ENCODE peak calls at places on chromosomes 11 and 22, in ten cellular contexts. One of them, this sample, is unnamed.

GRCh38 chr11:47107709-47108108 is 69.0 kb downstream of the ARFGAP2 start:
- DNase-seq in thoracic aorta: no peak
- DNase-seq in foreskin keratinocyte: no peak
- DNase-seq in cardiac muscle cell: no peak
- DNase-seq in transverse colon: no peak
- DNase-seq in mucosa of descending colon: no peak
- DNase-seq in cardiac fibroblast: no peak
- DNase-seq in fibroblast of villous mesenchyme: no peak
- DNase-seq in DND-41: no peak
- DNase-seq in kidney: no peak
- DNase-seq in this sample: no peak

GRCh38 chr11:12411395-12411794 is 34.0 kb downstream of the PARVA start:
- DNase-seq in thoracic aorta: no peak
- DNase-seq in foreskin keratinocyte: no peak
- DNase-seq in cardiac muscle cell: no peak
- DNase-seq in transverse colon: no peak
- DNase-seq in mucosa of descending colon: no peak
- DNase-seq in cardiac fibroblast: no peak
- DNase-seq in fibroblast of villous mesenchyme: no peak
- DNase-seq in DND-41: no peak
- DNase-seq in kidney: no peak
- DNase-seq in this sample: no peak

GRCh38 chr11:10899542-10899830 is 41.6 kb upstream of the ZBED5 start:
- DNase-seq in thoracic aorta: peak; percentile 20
- DNase-seq in foreskin keratinocyte: peak; percentile 100
- DNase-seq in cardiac muscle cell: no peak
- DNase-seq in transverse colon: peak; percentile 43
- DNase-seq in mucosa of descending colon: peak; percentile 62
- DNase-seq in cardiac fibroblast: no peak
- DNase-seq in fibroblast of villous mesenchyme: no peak
- DNase-seq in DND-41: no peak
- DNase-seq in kidney: peak; percentile 76
- DNase-seq in this sample: no peak

GRCh38 chr11:15800121-15800800 is 556.1 kb downstream of the SOX6 start:
- DNase-seq in thoracic aorta: peak; percentile 13
- DNase-seq in foreskin keratinocyte: peak; percentile 78
- DNase-seq in cardiac muscle cell: peak; percentile 92
- DNase-seq in transverse colon: peak; percentile 21
- DNase-seq in mucosa of descending colon: peak; percentile 32
- DNase-seq in cardiac fibroblast: peak; percentile 85
- DNase-seq in fibroblast of villous mesenchyme: peak; percentile 76
- DNase-seq in DND-41: no peak
- DNase-seq in kidney: no peak
- DNase-seq in this sample: peak; percentile 43

GRCh38 chr22:44211946-44212930 is 31.5 kb downstream of the PARVG start:
- DNase-seq in thoracic aorta: no peak
- DNase-seq in foreskin keratinocyte: no peak
- DNase-seq in cardiac muscle cell: peak; percentile 49
- DNase-seq in transverse colon: no peak
- DNase-seq in mucosa of descending colon: no peak
- DNase-seq in cardiac fibroblast: peak; percentile 77
- DNase-seq in fibroblast of villous mesenchyme: no peak
- DNase-seq in DND-41: no peak
- DNase-seq in kidney: no peak
- DNase-seq in this sample: no peak

GRCh38 chr11:69443968-69444364 is 37.5 kb upstream of the LINC01488 start:
- DNase-seq in thoracic aorta: no peak
- DNase-seq in foreskin keratinocyte: no peak
- DNase-seq in cardiac muscle cell: peak; percentile 54
- DNase-seq in transverse colon: no peak
- DNase-seq in mucosa of descending colon: no peak
- DNase-seq in cardiac fibroblast: peak; percentile 42
- DNase-seq in fibroblast of villous mesenchyme: peak; percentile 37
- DNase-seq in DND-41: no peak
- DNase-seq in kidney: no peak
- DNase-seq in this sample: no peak

GRCh38 chr11:126282742-126283591 is at the start of gene TIRAP:
- DNase-seq in thoracic aorta: no peak
- DNase-seq in foreskin keratinocyte: peak; percentile 41
- DNase-seq in cardiac muscle cell: peak; percentile 63
- DNase-seq in transverse colon: peak; percentile 76
- DNase-seq in mucosa of descending colon: peak; percentile 84
- DNase-seq in cardiac fibroblast: peak; percentile 58
- DNase-seq in fibroblast of villous mesenchyme: peak; percentile 52
- DNase-seq in DND-41: peak; percentile 48
- DNase-seq in kidney: peak; percentile 89
- DNase-seq in this sample: peak; percentile 44

GRCh38 chr11:122852071-122852831 is 14.0 kb downstream of the CRTAM start:
- DNase-seq in thoracic aorta: no peak
- DNase-seq in foreskin keratinocyte: peak; percentile 42
- DNase-seq in cardiac muscle cell: peak; percentile 8
- DNase-seq in transverse colon: no peak
- DNase-seq in mucosa of descending colon: no peak
- DNase-seq in cardiac fibroblast: no peak
- DNase-seq in fibroblast of villous mesenchyme: no peak
- DNase-seq in DND-41: no peak
- DNase-seq in kidney: no peak
- DNase-seq in this sample: no peak

GRCh38 chr22:35443790-35444684 is 44.1 kb downstream of the MCM5 start:
- DNase-seq in thoracic aorta: no peak
- DNase-seq in foreskin keratinocyte: peak; percentile 17
- DNase-seq in cardiac muscle cell: no peak
- DNase-seq in transverse colon: no peak
- DNase-seq in mucosa of descending colon: no peak
- DNase-seq in cardiac fibroblast: no peak
- DNase-seq in fibroblast of villous mesenchyme: no peak
- DNase-seq in DND-41: no peak
- DNase-seq in kidney: no peak
- DNase-seq in this sample: no peak

GRCh38 chr22:42484506-42484905 is 35.1 kb downstream of the RRP7A start:
- DNase-seq in thoracic aorta: no peak
- DNase-seq in foreskin keratinocyte: no peak
- DNase-seq in cardiac muscle cell: no peak
- DNase-seq in transverse colon: no peak
- DNase-seq in mucosa of descending colon: no peak
- DNase-seq in cardiac fibroblast: no peak
- DNase-seq in fibroblast of villous mesenchyme: no peak
- DNase-seq in DND-41: no peak
- DNase-seq in kidney: no peak
- DNase-seq in this sample: no peak

GRCh38 chr22:32843300-32843699 is 41.8 kb downstream of the TIMP3 start:
- DNase-seq in thoracic aorta: no peak
- DNase-seq in foreskin keratinocyte: no peak
- DNase-seq in cardiac muscle cell: no peak
- DNase-seq in transverse colon: no peak
- DNase-seq in mucosa of descending colon: no peak
- DNase-seq in cardiac fibroblast: no peak
- DNase-seq in fibroblast of villous mesenchyme: no peak
- DNase-seq in DND-41: no peak
- DNase-seq in kidney: no peak
- DNase-seq in this sample: no peak

GRCh38 chr11:61372659-61373058 is 10.5 kb downstream of the TMEM138 start:
- DNase-seq in thoracic aorta: no peak
- DNase-seq in foreskin keratinocyte: no peak
- DNase-seq in cardiac muscle cell: no peak
- DNase-seq in transverse colon: no peak
- DNase-seq in mucosa of descending colon: no peak
- DNase-seq in cardiac fibroblast: no peak
- DNase-seq in fibroblast of villous mesenchyme: no peak
- DNase-seq in DND-41: no peak
- DNase-seq in kidney: no peak
- DNase-seq in this sample: no peak

GRCh38 chr22:29245626-29246385 is 22.0 kb downstream of the RHBDD3 start:
- DNase-seq in thoracic aorta: no peak
- DNase-seq in foreskin keratinocyte: peak; percentile 33
- DNase-seq in cardiac muscle cell: peak; percentile 75
- DNase-seq in transverse colon: peak; percentile 75
- DNase-seq in mucosa of descending colon: peak; percentile 72
- DNase-seq in cardiac fibroblast: peak; percentile 79
- DNase-seq in fibroblast of villous mesenchyme: peak; percentile 65
- DNase-seq in DND-41: peak; percentile 83
- DNase-seq in kidney: peak; percentile 85
- DNase-seq in this sample: peak; percentile 77

GRCh38 chr11:126352934-126353801 is 2.3 kb upstream of the ST3GAL4 start:
- DNase-seq in thoracic aorta: no peak
- DNase-seq in foreskin keratinocyte: peak; percentile 91
- DNase-seq in cardiac muscle cell: peak; percentile 57
- DNase-seq in transverse colon: no peak
- DNase-seq in mucosa of descending colon: no peak
- DNase-seq in cardiac fibroblast: no peak
- DNase-seq in fibroblast of villous mesenchyme: peak; percentile 56
- DNase-seq in DND-41: peak; percentile 29
- DNase-seq in kidney: no peak
- DNase-seq in this sample: no peak

GRCh38 chr11:134754196-134754822 is 342.3 kb upstream of the B3GAT1 start:
- DNase-seq in thoracic aorta: no peak
- DNase-seq in foreskin keratinocyte: no peak
- DNase-seq in cardiac muscle cell: no peak
- DNase-seq in transverse colon: no peak
- DNase-seq in mucosa of descending colon: no peak
- DNase-seq in cardiac fibroblast: no peak
- DNase-seq in fibroblast of villous mesenchyme: no peak
- DNase-seq in DND-41: no peak
- DNase-seq in kidney: no peak
- DNase-seq in this sample: no peak

GRCh38 chr11:82270870-82271269 is 462.8 kb downstream of the FAM181B start:
- DNase-seq in thoracic aorta: no peak
- DNase-seq in foreskin keratinocyte: no peak
- DNase-seq in cardiac muscle cell: no peak
- DNase-seq in transverse colon: no peak
- DNase-seq in mucosa of descending colon: no peak
- DNase-seq in cardiac fibroblast: no peak
- DNase-seq in fibroblast of villous mesenchyme: no peak
- DNase-seq in DND-41: no peak
- DNase-seq in kidney: no peak
- DNase-seq in this sample: no peak

GRCh38 chr22:45224988-45225731 is 15.5 kb downstream of the KIAA0930 start:
- DNase-seq in thoracic aorta: no peak
- DNase-seq in foreskin keratinocyte: no peak
- DNase-seq in cardiac muscle cell: no peak
- DNase-seq in transverse colon: no peak
- DNase-seq in mucosa of descending colon: peak; percentile 14
- DNase-seq in cardiac fibroblast: no peak
- DNase-seq in fibroblast of villous mesenchyme: no peak
- DNase-seq in DND-41: no peak
- DNase-seq in kidney: no peak
- DNase-seq in this sample: no peak
- TF ChIP-seq CTCF in thoracic aorta: no peak
- TF ChIP-seq CTCF in foreskin keratinocyte: no peak
- TF ChIP-seq CTCF in cardiac muscle cell: no peak
- TF ChIP-seq CTCF in transverse colon: no peak
- TF ChIP-seq CTCF in mucosa of descending colon: no peak
- TF ChIP-seq CTCF in cardiac fibroblast: no peak
- TF ChIP-seq CTCF in fibroblast of villous mesenchyme: no peak
- TF ChIP-seq CTCF in DND-41: no peak
- TF ChIP-seq CTCF in kidney: no peak
- TF ChIP-seq CTCF in this sample: no peak

GRCh38 chr22:41237707-41238569 is 2.8 kb downstream of the CHADL start:
- DNase-seq in thoracic aorta: no peak
- DNase-seq in foreskin keratinocyte: peak; percentile 65
- DNase-seq in cardiac muscle cell: peak; percentile 50
- DNase-seq in transverse colon: peak; percentile 86
- DNase-seq in mucosa of descending colon: peak; percentile 90
- DNase-seq in cardiac fibroblast: peak; percentile 40
- DNase-seq in fibroblast of villous mesenchyme: peak; percentile 25
- DNase-seq in DND-41: peak; percentile 76
- DNase-seq in kidney: peak; percentile 91
- DNase-seq in this sample: peak; percentile 90
- TF ChIP-seq CTCF in thoracic aorta: peak; percentile 43
- TF ChIP-seq CTCF in foreskin keratinocyte: peak; percentile 78
- TF ChIP-seq CTCF in cardiac muscle cell: peak; percentile 44
- TF ChIP-seq CTCF in transverse colon: peak; percentile 52
- TF ChIP-seq CTCF in mucosa of descending colon: peak; percentile 67
- TF ChIP-seq CTCF in cardiac fibroblast: peak; percentile 33
- TF ChIP-seq CTCF in fibroblast of villous mesenchyme: peak; percentile 41
- TF ChIP-seq CTCF in DND-41: peak; percentile 68
- TF ChIP-seq CTCF in kidney: peak; percentile 56
- TF ChIP-seq CTCF in this sample: no peak

GRCh38 chr22:45400046-45400445 is 13.4 kb downstream of the SMC1B start:
- DNase-seq in thoracic aorta: no peak
- DNase-seq in foreskin keratinocyte: peak; percentile 76
- DNase-seq in cardiac muscle cell: no peak
- DNase-seq in transverse colon: no peak
- DNase-seq in mucosa of descending colon: no peak
- DNase-seq in cardiac fibroblast: no peak
- DNase-seq in fibroblast of villous mesenchyme: no peak
- DNase-seq in DND-41: no peak
- DNase-seq in kidney: no peak
- DNase-seq in this sample: no peak

GRCh38 chr22:45398214-45398613 is 15.2 kb downstream of the SMC1B start:
- DNase-seq in thoracic aorta: no peak
- DNase-seq in foreskin keratinocyte: no peak
- DNase-seq in cardiac muscle cell: no peak
- DNase-seq in transverse colon: no peak
- DNase-seq in mucosa of descending colon: no peak
- DNase-seq in cardiac fibroblast: no peak
- DNase-seq in fibroblast of villous mesenchyme: no peak
- DNase-seq in DND-41: no peak
- DNase-seq in kidney: no peak
- DNase-seq in this sample: no peak

GRCh38 chr22:45402466-45402865 is 10.9 kb downstream of the SMC1B start:
- DNase-seq in thoracic aorta: no peak
- DNase-seq in foreskin keratinocyte: no peak
- DNase-seq in cardiac muscle cell: no peak
- DNase-seq in transverse colon: no peak
- DNase-seq in mucosa of descending colon: no peak
- DNase-seq in cardiac fibroblast: no peak
- DNase-seq in fibroblast of villous mesenchyme: no peak
- DNase-seq in DND-41: no peak
- DNase-seq in kidney: no peak
- DNase-seq in this sample: no peak

GRCh38 chr22:45397806-45398205 is 15.6 kb downstream of the SMC1B start:
- DNase-seq in thoracic aorta: no peak
- DNase-seq in foreskin keratinocyte: no peak
- DNase-seq in cardiac muscle cell: no peak
- DNase-seq in transverse colon: no peak
- DNase-seq in mucosa of descending colon: no peak
- DNase-seq in cardiac fibroblast: no peak
- DNase-seq in fibroblast of villous mesenchyme: no peak
- DNase-seq in DND-41: no peak
- DNase-seq in kidney: no peak
- DNase-seq in this sample: no peak
- TF ChIP-seq CTCF in thoracic aorta: no peak
- TF ChIP-seq CTCF in foreskin keratinocyte: peak; percentile 19
- TF ChIP-seq CTCF in cardiac muscle cell: peak; percentile 9
- TF ChIP-seq CTCF in transverse colon: no peak
- TF ChIP-seq CTCF in mucosa of descending colon: no peak
- TF ChIP-seq CTCF in cardiac fibroblast: no peak
- TF ChIP-seq CTCF in fibroblast of villous mesenchyme: peak; percentile 3
- TF ChIP-seq CTCF in DND-41: peak; percentile 16
- TF ChIP-seq CTCF in kidney: no peak
- TF ChIP-seq CTCF in this sample: no peak

DNA sequence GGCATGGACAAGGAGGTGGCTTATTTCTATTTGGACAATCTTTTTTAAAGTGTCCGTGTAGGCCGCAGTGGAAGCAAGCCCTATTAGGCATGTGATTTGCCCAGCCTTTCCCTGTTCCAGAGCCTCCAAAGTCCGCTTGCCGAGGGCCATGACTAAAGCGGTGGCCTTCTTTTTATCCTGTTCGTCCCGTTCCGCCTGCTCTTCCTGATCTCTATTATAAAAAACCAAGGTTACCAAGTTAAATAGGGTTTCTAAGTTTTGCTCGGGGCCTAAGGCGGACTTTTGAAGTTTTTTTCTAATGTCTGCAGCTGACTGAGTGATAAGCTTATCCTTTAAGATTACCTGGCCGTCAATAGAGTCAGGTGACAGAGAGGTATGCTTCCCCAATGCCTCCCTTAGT is 21.6 kb upstream of the MUC15 start:
- DNase-seq in thoracic aorta: no peak
- DNase-seq in foreskin keratinocyte: no peak
- DNase-seq in cardiac muscle cell: no peak
- DNase-seq in transverse colon: no peak
- DNase-seq in mucosa of descending colon: no peak
- DNase-seq in cardiac fibroblast: no peak
- DNase-seq in fibroblast of villous mesenchyme: no peak
- DNase-seq in DND-41: no peak
- DNase-seq in kidney: no peak
- DNase-seq in this sample: no peak
- TF ChIP-seq CTCF in thoracic aorta: no peak
- TF ChIP-seq CTCF in foreskin keratinocyte: no peak
- TF ChIP-seq CTCF in cardiac muscle cell: no peak
- TF ChIP-seq CTCF in transverse colon: no peak
- TF ChIP-seq CTCF in mucosa of descending colon: no peak
- TF ChIP-seq CTCF in cardiac fibroblast: no peak
- TF ChIP-seq CTCF in fibroblast of villous mesenchyme: no peak
- TF ChIP-seq CTCF in DND-41: no peak
- TF ChIP-seq CTCF in kidney: no peak
- TF ChIP-seq CTCF in this sample: no peak

This sample was measured in Calu3.